ENCODE peak calls at places on chromosomes 4 and X, in six cellular contexts. One of them, this sample, is unnamed.

GRCh38 chr4:30828290-30828926 is 108.2 kb downstream of the PCDH7 start:
- DNase-seq in D341Med: no peak
- DNase-seq in NCI-H2171 treated with DMSO at 0.1 percent for 48 hours: no peak
- DNase-seq in hepatocyte: no peak
- DNase-seq in fibroblast of lung: peak
- DNase-seq in H4: no peak
- DNase-seq in this sample: peak

GRCh38 chr4:153973942-153974341 is 185.1 kb upstream of the SFRP2 start:
- DNase-seq in D341Med: no peak
- DNase-seq in NCI-H2171 treated with DMSO at 0.1 percent for 48 hours: no peak
- DNase-seq in hepatocyte: no peak
- DNase-seq in fibroblast of lung: no peak
- DNase-seq in H4: no peak
- DNase-seq in this sample: no peak

GRCh38 chrX:123731987-123732678 is 719 bp downstream of the THOC2 start:
- DNase-seq in D341Med: peak
- DNase-seq in NCI-H2171 treated with DMSO at 0.1 percent for 48 hours: peak
- DNase-seq in hepatocyte: peak
- DNase-seq in fibroblast of lung: peak
- DNase-seq in H4: no peak
- DNase-seq in this sample: peak

GRCh38 chr4:87716350-87717041 is 66.4 kb downstream of the DMP1 start:
- DNase-seq in D341Med: no peak
- DNase-seq in NCI-H2171 treated with DMSO at 0.1 percent for 48 hours: no peak
- DNase-seq in hepatocyte: no peak
- DNase-seq in fibroblast of lung: peak
- DNase-seq in H4: no peak
- DNase-seq in this sample: no peak

GRCh38 chr4:1310031-1310795 is 20.5 kb downstream of the MAEA start:
- DNase-seq in D341Med: no peak
- DNase-seq in NCI-H2171 treated with DMSO at 0.1 percent for 48 hours: no peak
- DNase-seq in hepatocyte: no peak
- DNase-seq in fibroblast of lung: no peak
- DNase-seq in H4: no peak
- DNase-seq in this sample: no peak

GRCh38 chr4:85302193-85302736 is 172.7 kb upstream of the ARHGAP24 start:
- DNase-seq in D341Med: no peak
- DNase-seq in NCI-H2171 treated with DMSO at 0.1 percent for 48 hours: no peak
- DNase-seq in hepatocyte: no peak
- DNase-seq in fibroblast of lung: no peak
- DNase-seq in H4: no peak
- DNase-seq in this sample: no peak

GRCh38 chrX:19257001-19257400 is 86.7 kb upstream of the PDHA1 start:
- DNase-seq in D341Med: no peak
- DNase-seq in NCI-H2171 treated with DMSO at 0.1 percent for 48 hours: peak
- DNase-seq in hepatocyte: no peak
- DNase-seq in fibroblast of lung: no peak
- DNase-seq in H4: no peak
- DNase-seq in this sample: no peak

GRCh38 chr4:24470681-24471622 is 113.4 kb downstream of the DHX15 start:
- DNase-seq in D341Med: peak
- DNase-seq in NCI-H2171 treated with DMSO at 0.1 percent for 48 hours: peak
- DNase-seq in hepatocyte: peak
- DNase-seq in fibroblast of lung: peak
- DNase-seq in H4: peak
- DNase-seq in this sample: peak

GRCh38 chr4:37754410-37755185 is 68.4 kb upstream of the RELL1 start:
- DNase-seq in D341Med: no peak
- DNase-seq in NCI-H2171 treated with DMSO at 0.1 percent for 48 hours: no peak
- DNase-seq in hepatocyte: peak
- DNase-seq in fibroblast of lung: no peak
- DNase-seq in H4: no peak
- DNase-seq in this sample: no peak

GRCh38 chr4:13968723-13969122 is 341.2 kb upstream of the BOD1L1 start:
- DNase-seq in D341Med: no peak
- DNase-seq in NCI-H2171 treated with DMSO at 0.1 percent for 48 hours: no peak
- DNase-seq in hepatocyte: no peak
- DNase-seq in fibroblast of lung: peak
- DNase-seq in H4: peak
- DNase-seq in this sample: no peak

GRCh38 chr4:154743683-154744340 is at the start of gene LRAT:
- DNase-seq in D341Med: peak
- DNase-seq in NCI-H2171 treated with DMSO at 0.1 percent for 48 hours: peak
- DNase-seq in hepatocyte: peak
- DNase-seq in fibroblast of lung: no peak
- DNase-seq in H4: no peak
- DNase-seq in this sample: peak

GRCh38 chr4:38610844-38611550 is 53.0 kb upstream of the KLF3 start:
- DNase-seq in D341Med: no peak
- DNase-seq in NCI-H2171 treated with DMSO at 0.1 percent for 48 hours: no peak
- DNase-seq in hepatocyte: no peak
- DNase-seq in fibroblast of lung: no peak
- DNase-seq in H4: no peak
- DNase-seq in this sample: no peak

GRCh38 chr4:683982-684571 is 4.9 kb downstream of the SLC49A3 start:
- DNase-seq in D341Med: peak
- DNase-seq in NCI-H2171 treated with DMSO at 0.1 percent for 48 hours: peak
- DNase-seq in hepatocyte: peak
- DNase-seq in fibroblast of lung: peak
- DNase-seq in H4: peak
- DNase-seq in this sample: peak

GRCh38 chr4:156875697-156876096 is 95.9 kb downstream of the PDGFC start:
- DNase-seq in D341Med: no peak
- DNase-seq in NCI-H2171 treated with DMSO at 0.1 percent for 48 hours: no peak
- DNase-seq in hepatocyte: no peak
- DNase-seq in fibroblast of lung: no peak
- DNase-seq in H4: no peak
- DNase-seq in this sample: no peak

GRCh38 chrX:74246524-74246923 is 57.5 kb upstream of the ZCCHC13 start:
- DNase-seq in D341Med: no peak
- DNase-seq in NCI-H2171 treated with DMSO at 0.1 percent for 48 hours: no peak
- DNase-seq in hepatocyte: no peak
- DNase-seq in fibroblast of lung: peak
- DNase-seq in H4: no peak
- DNase-seq in this sample: no peak

GRCh38 chrX:626745-627509 is 3.7 kb upstream of the SHOX start:
- DNase-seq in D341Med: peak
- DNase-seq in NCI-H2171 treated with DMSO at 0.1 percent for 48 hours: no peak
- DNase-seq in hepatocyte: no peak
- DNase-seq in fibroblast of lung: no peak
- DNase-seq in H4: no peak
- DNase-seq in this sample: no peak

GRCh38 chr4:184174571-184175488 is 42.8 kb downstream of the ENPP6 start:
- DNase-seq in D341Med: no peak
- DNase-seq in NCI-H2171 treated with DMSO at 0.1 percent for 48 hours: no peak
- DNase-seq in hepatocyte: no peak
- DNase-seq in fibroblast of lung: no peak
- DNase-seq in H4: no peak
- DNase-seq in this sample: no peak

GRCh38 chrX:20309796-20310195 is 43.1 kb upstream of the RPS6KA3 start:
- DNase-seq in D341Med: no peak
- DNase-seq in NCI-H2171 treated with DMSO at 0.1 percent for 48 hours: no peak
- DNase-seq in hepatocyte: no peak
- DNase-seq in fibroblast of lung: peak
- DNase-seq in H4: peak
- DNase-seq in this sample: no peak

GRCh38 chr4:146511381-146511780 is 10.4 kb downstream of the SLC10A7 start:
- DNase-seq in D341Med: no peak
- DNase-seq in NCI-H2171 treated with DMSO at 0.1 percent for 48 hours: no peak
- DNase-seq in hepatocyte: no peak
- DNase-seq in fibroblast of lung: no peak
- DNase-seq in H4: no peak
- DNase-seq in this sample: peak

GRCh38 chrX:3526749-3527148 is 180.3 kb upstream of the MXRA5 start:
- DNase-seq in D341Med: no peak
- DNase-seq in NCI-H2171 treated with DMSO at 0.1 percent for 48 hours: no peak
- DNase-seq in hepatocyte: no peak
- DNase-seq in fibroblast of lung: peak
- DNase-seq in H4: no peak
- DNase-seq in this sample: no peak

GRCh38 chr4:88320780-88321373 is 36.5 kb upstream of the PPM1K start:
- DNase-seq in D341Med: no peak
- DNase-seq in NCI-H2171 treated with DMSO at 0.1 percent for 48 hours: no peak
- DNase-seq in hepatocyte: no peak
- DNase-seq in fibroblast of lung: peak
- DNase-seq in H4: peak
- DNase-seq in this sample: no peak

GRCh38 chr4:153023692-153024394 is 87.7 kb downstream of the FHDC1 start:
- DNase-seq in D341Med: no peak
- DNase-seq in NCI-H2171 treated with DMSO at 0.1 percent for 48 hours: peak
- DNase-seq in hepatocyte: no peak
- DNase-seq in fibroblast of lung: no peak
- DNase-seq in H4: no peak
- DNase-seq in this sample: no peak

GRCh38 chr4:108370291-108370690 is 201.6 kb upstream of the LEF1 start:
- DNase-seq in D341Med: no peak
- DNase-seq in NCI-H2171 treated with DMSO at 0.1 percent for 48 hours: no peak
- DNase-seq in hepatocyte: no peak
- DNase-seq in fibroblast of lung: no peak
- DNase-seq in H4: no peak
- DNase-seq in this sample: no peak